ENCODE peak calls at places on chromosomes 11 and 22, in five cellular contexts. One of them, this sample, is unnamed. For H3K4me1 and H3K36me3, the result is how much of the 10 kb centered on the place peaks cover.

GRCh38 chr11:57474017-57474750 is 13.9 kb downstream of the RTN4RL2 start:
- DNase-seq in adrenal gland: no peak
- DNase-seq in fibroblast of lung: peak
- DNase-seq in SJSA1: no peak
- DNase-seq in breast epithelium: no peak
- DNase-seq in this sample: no peak

GRCh38 chr22:25824828-25825474 is 83.0 kb downstream of the MYO18B start:
- DNase-seq in fibroblast of lung: no peak
- DNase-seq in breast epithelium: no peak
- DNase-seq in SJSA1: no peak
- DNase-seq in adrenal gland: no peak
- DNase-seq in this sample: no peak

GRCh38 chr11:19561011-19561410 is 151.6 kb upstream of the NAV2 start:
- DNase-seq in adrenal gland: no peak
- DNase-seq in breast epithelium: no peak
- DNase-seq in SJSA1: no peak
- DNase-seq in fibroblast of lung: peak
- DNase-seq in this sample: no peak

GRCh38 chr11:898540-899190 is 11.9 kb downstream of the CHID1 start:
- DNase-seq in breast epithelium: no peak
- DNase-seq in fibroblast of lung: peak
- DNase-seq in SJSA1: no peak
- DNase-seq in adrenal gland: no peak
- DNase-seq in this sample: peak

GRCh38 chr22:49972163-49973017 is 11.8 kb downstream of the PIM3 start:
- DNase-seq in breast epithelium: peak
- DNase-seq in fibroblast of lung: no peak
- DNase-seq in adrenal gland: peak
- DNase-seq in SJSA1: no peak
- DNase-seq in this sample: no peak

GRCh38 chr11:89503422-89503821 is 12.2 kb upstream of the NOX4 start:
- DNase-seq in adrenal gland: no peak
- DNase-seq in breast epithelium: no peak
- DNase-seq in fibroblast of lung: no peak
- DNase-seq in SJSA1: no peak
- DNase-seq in this sample: no peak

GRCh38 chr22:29129644-29130201 is 56.9 kb downstream of the KREMEN1 start:
- DNase-seq in SJSA1: peak
- DNase-seq in breast epithelium: no peak
- DNase-seq in adrenal gland: no peak
- DNase-seq in fibroblast of lung: no peak
- DNase-seq in this sample: no peak

GRCh38 chr11:122517403-122518379 is 137.8 kb upstream of the UBASH3B start:
- DNase-seq in adrenal gland: no peak
- DNase-seq in SJSA1: no peak
- DNase-seq in fibroblast of lung: peak
- DNase-seq in breast epithelium: no peak
- DNase-seq in this sample: no peak

GRCh38 chr11:115912484-115912945 is 408.3 kb upstream of the CADM1 start:
- DNase-seq in breast epithelium: no peak
- DNase-seq in SJSA1: no peak
- DNase-seq in fibroblast of lung: no peak
- DNase-seq in adrenal gland: no peak
- DNase-seq in this sample: no peak

GRCh38 chr22:20147286-20147988 is 3.4 kb downstream of the CCDC188 start:
- DNase-seq in SJSA1: no peak
- DNase-seq in fibroblast of lung: no peak
- DNase-seq in breast epithelium: no peak
- DNase-seq in adrenal gland: no peak
- DNase-seq in this sample: no peak

GRCh38 chr22:20143883-20144665 is 6.8 kb downstream of the CCDC188 start:
- DNase-seq in breast epithelium: no peak
- DNase-seq in fibroblast of lung: no peak
- DNase-seq in SJSA1: no peak
- DNase-seq in adrenal gland: no peak
- DNase-seq in this sample: no peak

GRCh38 chr22:20145832-20146223 is 5.0 kb downstream of the CCDC188 start:
- DNase-seq in fibroblast of lung: no peak
- DNase-seq in SJSA1: no peak
- DNase-seq in breast epithelium: no peak
- DNase-seq in adrenal gland: no peak
- DNase-seq in this sample: no peak

GRCh38 chr22:20146777-20147176 is 4.1 kb downstream of the CCDC188 start:
- DNase-seq in adrenal gland: no peak
- DNase-seq in SJSA1: no peak
- DNase-seq in fibroblast of lung: no peak
- DNase-seq in breast epithelium: no peak
- DNase-seq in this sample: no peak

GRCh38 chr22:20145206-20145831 is 5.5 kb downstream of the CCDC188 start:
- DNase-seq in fibroblast of lung: no peak
- DNase-seq in SJSA1: no peak
- DNase-seq in adrenal gland: no peak
- DNase-seq in breast epithelium: no peak
- DNase-seq in this sample: no peak
- H3K4me1 ChIP-seq in fibroblast of lung: under half
- H3K4me1 ChIP-seq in SJSA1: under half
- H3K4me1 ChIP-seq in adrenal gland: under half
- H3K4me1 ChIP-seq in breast epithelium: under half
- H3K4me1 ChIP-seq in this sample: under half

GRCh38 chr22:36320553-36320952 is 67.2 kb downstream of the MYH9 start:
- DNase-seq in fibroblast of lung: no peak
- DNase-seq in adrenal gland: peak
- DNase-seq in SJSA1: no peak
- DNase-seq in breast epithelium: no peak
- DNase-seq in this sample: no peak
- H3K36me3 ChIP-seq in fibroblast of lung: half or more
- H3K36me3 ChIP-seq in adrenal gland: under half
- H3K36me3 ChIP-seq in SJSA1: half or more
- H3K36me3 ChIP-seq in breast epithelium: under half
- H3K36me3 ChIP-seq in this sample: half or more

GRCh38 chr11:69312418-69313399 is 18.8 kb downstream of the MYEOV start:
- DNase-seq in SJSA1: peak
- DNase-seq in fibroblast of lung: peak
- DNase-seq in breast epithelium: peak
- DNase-seq in adrenal gland: no peak
- DNase-seq in this sample: no peak
- H3K4me1 ChIP-seq in SJSA1: half or more
- H3K4me1 ChIP-seq in fibroblast of lung: under half
- H3K4me1 ChIP-seq in breast epithelium: under half
- H3K4me1 ChIP-seq in adrenal gland: under half
- H3K4me1 ChIP-seq in this sample: under half

GRCh38 chr11:94885133-94885532 is 88.2 kb downstream of the CWC15 start:
- DNase-seq in SJSA1: no peak
- DNase-seq in fibroblast of lung: no peak
- DNase-seq in adrenal gland: no peak
- DNase-seq in breast epithelium: no peak
- DNase-seq in this sample: no peak
- H3K36me3 ChIP-seq in SJSA1: under half
- H3K36me3 ChIP-seq in fibroblast of lung: under half
- H3K36me3 ChIP-seq in adrenal gland: under half
- H3K36me3 ChIP-seq in breast epithelium: under half
- H3K36me3 ChIP-seq in this sample: under half

GRCh38 chr22:35904752-35905151 is 123.9 kb downstream of the RBFOX2 start:
- DNase-seq in SJSA1: no peak
- DNase-seq in breast epithelium: no peak
- DNase-seq in fibroblast of lung: no peak
- DNase-seq in adrenal gland: no peak
- DNase-seq in this sample: no peak
- H3K4me1 ChIP-seq in SJSA1: under half
- H3K4me1 ChIP-seq in breast epithelium: under half
- H3K4me1 ChIP-seq in fibroblast of lung: under half
- H3K4me1 ChIP-seq in adrenal gland: under half
- H3K4me1 ChIP-seq in this sample: under half

GRCh38 chr22:31841029-31841827 is 87.4 kb downstream of the DEPDC5 start:
- DNase-seq in SJSA1: no peak
- DNase-seq in adrenal gland: no peak
- DNase-seq in fibroblast of lung: no peak
- DNase-seq in breast epithelium: no peak
- DNase-seq in this sample: no peak
- H3K36me3 ChIP-seq in SJSA1: half or more
- H3K36me3 ChIP-seq in adrenal gland: under half
- H3K36me3 ChIP-seq in fibroblast of lung: under half
- H3K36me3 ChIP-seq in breast epithelium: under half
- H3K36me3 ChIP-seq in this sample: under half

GRCh38 chr11:14370496-14370895 is 11.5 kb upstream of the RRAS2 start:
- DNase-seq in breast epithelium: no peak
- DNase-seq in SJSA1: peak
- DNase-seq in fibroblast of lung: no peak
- DNase-seq in adrenal gland: no peak
- DNase-seq in this sample: no peak
- H3K4me1 ChIP-seq in breast epithelium: under half
- H3K4me1 ChIP-seq in SJSA1: under half
- H3K4me1 ChIP-seq in fibroblast of lung: under half
- H3K4me1 ChIP-seq in adrenal gland: under half
- H3K4me1 ChIP-seq in this sample: under half